ENCODE peak calls at places on chromosomes 11 and 22, in five cellular contexts. C is HCT116, S is H1, J is SK-N-SH, Z is HepG2. N is an unnamed sample.

GRCh38 chr11:21121991-21122390 is 452.6 kb downstream of the NELL1 start:
- DNase-seq in C (no peak), S (no peak), J (no peak), Z (no peak), N (no peak)

GRCh38 chr22:37240941-37241320 is 3.1 kb downstream of the RAC2 start:
- DNase-seq in C (no peak), S (no peak), J (peak), Z (no peak), N (no peak)

GRCh38 chr11:44556735-44557409 is 8.6 kb upstream of the CD82 start:
- DNase-seq in C (peak), S (no peak), J (no peak), Z (peak), N (no peak)

GRCh38 chr11:17828311-17828751 is 93.8 kb downstream of the KCNC1 start:
- DNase-seq in C (no peak), S (no peak), J (no peak), Z (no peak), N (no peak)

GRCh38 chr22:39108487-39108886 is 11.4 kb downstream of the APOBEC3H start:
- DNase-seq in C (no peak), S (no peak), J (no peak), Z (no peak), N (no peak)

GRCh38 chr11:101128571-101129202 is 926 bp downstream of the PGR start:
- DNase-seq in C (no peak), S (no peak), J (peak), Z (no peak), N (peak)

GRCh38 chr22:45271667-45272188 is 13.0 kb upstream of the UPK3A start:
- DNase-seq in C (no peak), S (no peak), J (no peak), Z (peak), N (no peak)

GRCh38 chr11:64796047-64796756 is 6.8 kb downstream of the MAP4K2 start:
- DNase-seq in C (no peak), S (no peak), J (no peak), Z (no peak), N (no peak)

GRCh38 chr11:12430351-12430750 is 53.0 kb downstream of the PARVA start:
- DNase-seq in C (no peak), S (no peak), J (no peak), Z (no peak), N (no peak)

GRCh38 chr11:58292017-58292416 is 24.0 kb upstream of the OR10W1 start:
- DNase-seq in C (no peak), S (no peak), J (no peak), Z (no peak), N (no peak)

GRCh38 chr11:118921121-118921928 is 4.4 kb downstream of the BCL9L start:
- DNase-seq in C (no peak), S (no peak), J (peak), Z (peak), N (no peak)

GRCh38 chr22:30005213-30005857 is 74.9 kb upstream of the HORMAD2 start:
- DNase-seq in C (peak), S (peak), J (peak), Z (peak), N (peak)

GRCh38 chr11:122673706-122674105 is 18.2 kb downstream of the UBASH3B start:
- DNase-seq in C (no peak), S (no peak), J (no peak), Z (no peak), N (no peak)

GRCh38 chr22:33519140-33519973 is 400.9 kb downstream of the LARGE1 start:
- DNase-seq in C (no peak), S (no peak), J (peak), Z (peak), N (peak)

GRCh38 chr11:62190011-62190410 is at the start of gene SCGB1D1:
- DNase-seq in C (no peak), S (no peak), J (no peak), Z (no peak), N (no peak)
- TF ChIP-seq JUND in C (no peak), S (no peak), J (no peak), Z (no peak), N (no peak)

DNA sequence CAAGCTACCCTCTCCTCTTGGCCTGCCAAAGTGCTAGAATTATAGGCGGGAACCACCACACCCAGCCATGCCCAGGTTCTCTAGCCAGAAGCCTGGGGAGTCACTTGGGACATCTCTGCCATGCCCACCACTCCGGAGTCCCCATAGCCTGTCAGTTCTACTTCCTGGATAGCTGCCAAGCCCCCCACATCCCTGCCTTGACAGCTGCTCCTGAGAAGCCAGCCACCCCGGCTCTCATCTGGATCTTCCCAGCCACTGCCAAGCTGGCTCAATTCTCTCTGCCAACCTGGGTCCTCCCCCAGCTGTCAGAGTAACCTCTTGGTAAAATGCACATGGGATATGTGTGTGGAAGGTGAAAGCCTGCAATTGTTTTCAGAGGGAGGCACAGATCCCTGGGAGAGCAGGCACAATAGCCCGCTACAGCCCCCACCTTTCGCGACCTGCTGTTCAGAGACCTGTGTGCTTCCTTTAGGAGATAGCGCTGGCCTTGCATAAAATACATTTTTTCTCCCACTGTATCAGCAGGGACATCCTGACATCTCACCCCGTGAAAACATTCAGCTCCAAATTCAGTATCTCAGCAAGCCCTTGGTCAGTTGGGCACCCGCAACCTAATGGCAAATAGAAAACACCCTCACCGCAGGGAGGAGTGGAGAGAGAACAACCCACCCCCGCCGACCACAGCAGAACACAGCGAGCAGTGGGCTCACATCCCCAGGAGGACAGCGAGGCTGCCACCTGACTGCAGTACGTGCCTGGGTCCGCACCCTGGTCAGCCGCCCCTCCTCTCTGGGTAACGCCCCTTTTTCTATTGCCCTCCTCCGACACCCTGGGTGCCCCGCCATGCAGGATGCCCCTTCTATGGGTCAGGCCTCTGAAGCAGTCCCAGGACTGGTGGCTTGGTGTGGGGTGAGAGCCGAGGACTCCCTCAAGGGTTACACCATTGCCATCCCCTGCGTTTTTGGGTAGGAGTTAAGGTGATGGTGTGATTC is 1342.2 kb downstream of the BRD1 start:
- DNase-seq in C (no peak), S (no peak), J (no peak), Z (no peak), N (no peak)
- TF ChIP-seq JUND in C (no peak), S (no peak), J (no peak), Z (no peak), N (no peak)

DNA sequence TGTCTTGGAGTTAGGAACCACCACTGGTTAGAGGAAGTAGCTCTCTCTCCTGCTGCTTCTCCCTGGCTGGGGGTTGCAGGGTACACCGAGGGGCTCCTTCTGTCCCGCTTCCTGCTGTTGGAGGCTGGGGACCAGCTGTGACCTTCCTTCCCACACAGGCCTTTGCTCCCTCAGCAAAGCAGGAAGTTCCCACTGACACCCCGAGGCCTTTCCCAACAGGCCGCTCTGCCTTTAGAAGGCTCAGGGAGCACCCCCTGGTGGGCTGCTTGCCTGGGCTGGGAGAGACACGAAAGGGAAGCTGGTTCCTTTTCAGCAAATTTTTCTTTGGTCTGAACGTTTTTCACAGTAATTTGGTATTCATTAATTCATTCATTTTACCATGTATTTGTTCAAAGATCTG is 527.9 kb upstream of the B3GAT1 start:
- DNase-seq in C (no peak), S (no peak), J (peak), Z (peak), N (peak)
- TF ChIP-seq JUND in C (no peak), S (no peak), J (no peak), Z (no peak), N (no peak)

GRCh38 chr11:69915151-69915500 is 95.9 kb upstream of the FGF3 start:
- DNase-seq in C (no peak), S (no peak), J (no peak), Z (no peak), N (no peak)
- TF ChIP-seq JUND in C (no peak), S (no peak), J (no peak), Z (no peak), N (no peak)

DNA sequence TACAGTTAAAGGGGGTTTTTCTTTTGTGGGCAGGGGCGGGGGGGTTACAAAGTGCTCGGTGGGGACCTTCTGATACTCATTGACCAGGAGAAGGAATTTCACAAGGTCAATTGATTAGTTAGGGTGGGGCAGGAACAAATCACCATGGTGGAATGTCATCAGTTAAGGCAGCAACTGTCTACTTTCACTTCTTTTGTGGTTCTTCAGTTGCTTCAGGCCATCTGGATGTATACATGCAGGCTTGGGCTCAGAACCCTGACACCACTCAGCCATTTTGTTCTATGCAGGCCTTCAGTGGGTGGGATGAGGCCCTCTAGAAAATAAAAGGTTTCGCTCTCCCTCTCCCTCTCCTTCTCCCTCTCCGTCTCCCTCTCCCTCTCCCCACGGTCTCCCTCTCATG is 29.6 kb downstream of the TSPAN32 start:
- DNase-seq in C (no peak), S (no peak), J (no peak), Z (no peak), N (no peak)
- TF ChIP-seq JUND in C (no peak), S (no peak), J (no peak), Z (no peak), N (no peak)

DNA sequence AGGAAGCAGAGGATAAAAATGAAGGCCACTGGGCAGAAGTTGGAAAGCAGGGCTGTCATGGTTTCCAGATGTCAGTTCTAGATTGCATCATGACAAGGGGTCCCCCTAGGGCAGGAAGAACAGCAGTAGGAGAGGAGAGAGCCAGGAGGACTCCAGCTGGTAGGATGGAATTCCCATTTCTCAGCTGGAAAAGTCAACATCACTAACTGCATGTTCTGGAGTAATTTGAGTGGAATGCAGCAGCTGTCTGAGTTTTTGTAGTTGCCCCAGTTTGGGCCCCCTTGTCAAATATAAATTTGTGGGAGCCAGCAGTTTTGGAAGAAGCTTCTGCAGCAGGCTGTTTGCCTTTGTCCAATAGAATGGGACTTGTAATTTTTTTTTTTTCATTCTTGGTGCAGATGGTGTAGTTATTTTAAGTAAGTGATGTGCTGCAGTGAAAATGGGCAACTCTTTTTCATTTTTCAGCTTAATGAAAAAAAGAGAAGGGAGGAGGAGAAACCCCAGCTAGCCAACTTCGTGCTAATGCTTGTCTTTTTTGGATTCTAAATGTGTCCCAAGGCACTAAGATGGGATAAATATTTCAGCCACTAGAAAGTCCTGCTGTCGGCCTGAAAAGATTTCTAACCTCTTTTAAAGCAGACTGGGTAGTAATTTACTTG is 87.0 kb downstream of the LDLRAD3 start:
- DNase-seq in C (no peak), S (no peak), J (peak), Z (no peak), N (no peak)
- TF ChIP-seq JUND in C (no peak), S (no peak), J (no peak), Z (no peak), N (no peak)

GRCh38 chr22:47736166-47737034 is 974.0 kb downstream of the TBC1D22A start:
- DNase-seq in C (no peak), S (no peak), J (no peak), Z (no peak), N (no peak)
- TF ChIP-seq JUND in C (no peak), S (no peak), J (no peak), Z (no peak), N (no peak)